ENCODE peak calls at places on chromosomes 1 and 21, in four cellular contexts. One of them, this sample, is unnamed.

GRCh38 chr1:183270541-183271141 is 84.6 kb downstream of the LAMC2 start:
- DNase-seq in BJ: peak
- DNase-seq in dorsolateral prefrontal cortex: no peak
- DNase-seq in K562: no peak
- DNase-seq in this sample: peak

GRCh38 chr1:111739984-111740765 is 980 bp upstream of the INKA2 start:
- DNase-seq in BJ: no peak
- DNase-seq in dorsolateral prefrontal cortex: peak
- DNase-seq in K562: peak
- DNase-seq in this sample: no peak

GRCh38 chr1:44676484-44677200 is 2.1 kb downstream of the ARMH1 start:
- DNase-seq in dorsolateral prefrontal cortex: no peak
- DNase-seq in BJ: peak
- DNase-seq in K562: no peak
- DNase-seq in this sample: peak

GRCh38 chr21:31282095-31282709 is 61.9 kb downstream of the TIAM1 start:
- DNase-seq in BJ: peak
- DNase-seq in K562: peak
- DNase-seq in dorsolateral prefrontal cortex: no peak
- DNase-seq in this sample: peak

GRCh38 chr1:90850181-90850924 is 133.3 kb upstream of the BARHL2 start:
- DNase-seq in K562: peak
- DNase-seq in dorsolateral prefrontal cortex: no peak
- DNase-seq in BJ: no peak
- DNase-seq in this sample: no peak

GRCh38 chr1:44246806-44247205 is 33.5 kb downstream of the DMAP1 start:
- DNase-seq in dorsolateral prefrontal cortex: no peak
- DNase-seq in K562: no peak
- DNase-seq in BJ: no peak
- DNase-seq in this sample: no peak

GRCh38 chr21:42060166-42060565 is 11.0 kb upstream of the UMODL1 start:
- DNase-seq in BJ: no peak
- DNase-seq in dorsolateral prefrontal cortex: no peak
- DNase-seq in K562: no peak
- DNase-seq in this sample: no peak

GRCh38 chr1:21294266-21295058 is 4.2 kb upstream of the ECE1 start:
- DNase-seq in BJ: no peak
- DNase-seq in dorsolateral prefrontal cortex: no peak
- DNase-seq in K562: no peak
- DNase-seq in this sample: no peak

GRCh38 chr1:30088594-30089556 is 634.5 kb downstream of the MATN1 start:
- DNase-seq in BJ: no peak
- DNase-seq in K562: peak
- DNase-seq in dorsolateral prefrontal cortex: no peak
- DNase-seq in this sample: no peak

GRCh38 chr1:198153103-198153502 is 3.7 kb upstream of the NEK7 start:
- DNase-seq in K562: no peak
- DNase-seq in BJ: no peak
- DNase-seq in dorsolateral prefrontal cortex: no peak
- DNase-seq in this sample: no peak

GRCh38 chr1:198771562-198772153 is 132.8 kb downstream of the PTPRC start:
- DNase-seq in dorsolateral prefrontal cortex: no peak
- DNase-seq in K562: no peak
- DNase-seq in BJ: no peak
- DNase-seq in this sample: no peak

GRCh38 chr1:84996846-84997666 is at the start of gene MCOLN2:
- DNase-seq in BJ: no peak
- DNase-seq in dorsolateral prefrontal cortex: no peak
- DNase-seq in K562: peak
- DNase-seq in this sample: no peak

GRCh38 chr1:233707153-233707905 is 93.4 kb downstream of the KCNK1 start:
- DNase-seq in dorsolateral prefrontal cortex: no peak
- DNase-seq in BJ: peak
- DNase-seq in K562: peak
- DNase-seq in this sample: no peak

GRCh38 chr1:93681095-93681548 is 515 bp downstream of the BCAR3 start:
- DNase-seq in dorsolateral prefrontal cortex: no peak
- DNase-seq in K562: no peak
- DNase-seq in BJ: no peak
- DNase-seq in this sample: no peak

GRCh38 chr1:11880911-11881748 is 22.4 kb upstream of the NPPB start:
- DNase-seq in dorsolateral prefrontal cortex: no peak
- DNase-seq in BJ: no peak
- DNase-seq in K562: peak
- DNase-seq in this sample: no peak

GRCh38 chr1:204103121-204103741 is 30.3 kb downstream of the SOX13 start:
- DNase-seq in dorsolateral prefrontal cortex: no peak
- DNase-seq in BJ: no peak
- DNase-seq in K562: no peak
- DNase-seq in this sample: no peak

GRCh38 chr1:116001739-116002487 is 25.6 kb downstream of the SLC22A15 start:
- DNase-seq in K562: no peak
- DNase-seq in BJ: no peak
- DNase-seq in dorsolateral prefrontal cortex: no peak
- DNase-seq in this sample: no peak

DNA sequence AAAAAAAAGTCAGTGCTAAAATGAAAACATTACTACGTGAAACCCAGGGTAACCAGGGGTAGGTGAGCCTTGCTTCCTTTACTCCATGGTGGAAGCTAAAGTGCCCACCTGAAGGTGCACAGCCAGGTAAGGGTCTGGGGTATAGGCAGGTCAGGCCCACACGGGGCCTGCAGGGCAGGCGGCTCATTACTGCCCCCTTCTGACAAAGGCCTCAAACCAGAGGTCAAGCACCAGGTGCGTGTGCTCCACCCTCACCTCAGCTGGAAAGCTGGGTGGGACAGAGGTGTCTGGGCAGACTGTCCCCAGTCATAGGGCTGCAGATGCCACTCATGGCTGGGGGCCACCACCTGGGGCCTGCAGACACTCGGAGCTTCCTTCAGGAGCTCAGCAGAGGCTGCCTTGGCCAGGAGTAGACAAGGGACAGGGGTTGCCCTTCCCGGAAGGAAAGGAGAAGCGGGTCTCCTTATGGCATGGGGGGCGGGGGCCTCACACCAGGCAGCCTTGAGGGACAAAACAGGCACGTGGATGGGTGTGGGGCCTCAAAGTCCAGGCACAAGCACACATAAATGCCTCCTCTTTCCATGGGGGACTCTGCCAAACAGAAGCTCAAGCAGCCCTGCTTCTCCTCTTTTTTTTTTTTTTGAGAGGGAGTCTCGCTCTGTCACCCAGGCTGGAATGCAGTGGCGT is 36.2 kb downstream of the ACOT7 start:
- DNase-seq in K562: no peak
- DNase-seq in dorsolateral prefrontal cortex: no peak
- DNase-seq in BJ: no peak
- DNase-seq in this sample: no peak
- TF ChIP-seq CTCF in K562: peak
- TF ChIP-seq CTCF in dorsolateral prefrontal cortex: no peak
- TF ChIP-seq CTCF in BJ: peak
- TF ChIP-seq CTCF in this sample: no peak

GRCh38 chr1:231392380-231393131 is 29.5 kb downstream of the EGLN1 start:
- DNase-seq in dorsolateral prefrontal cortex: no peak
- DNase-seq in K562: no peak
- DNase-seq in BJ: no peak
- DNase-seq in this sample: no peak
- TF ChIP-seq CTCF in dorsolateral prefrontal cortex: no peak
- TF ChIP-seq CTCF in K562: no peak
- TF ChIP-seq CTCF in BJ: no peak
- TF ChIP-seq CTCF in this sample: no peak

DNA sequence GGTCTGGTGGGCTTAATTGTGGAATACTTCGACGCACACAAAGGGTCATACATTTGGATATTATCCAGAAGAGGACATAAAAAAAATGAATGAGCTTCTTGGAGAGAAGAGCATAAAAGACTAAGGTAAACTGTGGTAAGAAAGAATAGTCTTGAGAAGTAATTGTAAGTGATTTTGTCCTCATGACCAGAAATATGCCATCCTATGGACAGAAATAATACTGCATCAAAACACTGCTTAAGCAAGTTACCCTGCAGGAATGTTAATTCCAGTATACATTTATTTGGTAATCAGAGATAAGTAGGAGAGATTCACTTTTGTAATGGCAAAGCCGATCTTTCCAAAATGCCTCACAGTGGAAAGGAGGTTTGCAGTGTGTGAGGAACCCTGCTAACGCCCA is 111.9 kb downstream of the NRIP1 start:
- DNase-seq in BJ: no peak
- DNase-seq in K562: no peak
- DNase-seq in dorsolateral prefrontal cortex: no peak
- DNase-seq in this sample: no peak
- TF ChIP-seq CTCF in BJ: no peak
- TF ChIP-seq CTCF in K562: no peak
- TF ChIP-seq CTCF in dorsolateral prefrontal cortex: no peak
- TF ChIP-seq CTCF in this sample: no peak

GRCh38 chr1:226181996-226182714 is 4.4 kb downstream of the ACBD3 start:
- DNase-seq in BJ: no peak
- DNase-seq in K562: no peak
- DNase-seq in dorsolateral prefrontal cortex: no peak
- DNase-seq in this sample: peak
- TF ChIP-seq CTCF in BJ: peak
- TF ChIP-seq CTCF in K562: peak
- TF ChIP-seq CTCF in dorsolateral prefrontal cortex: peak
- TF ChIP-seq CTCF in this sample: peak

GRCh38 chr1:210292276-210292851 is 36.3 kb upstream of the HHAT start:
- DNase-seq in K562: peak
- DNase-seq in BJ: no peak
- DNase-seq in dorsolateral prefrontal cortex: no peak
- DNase-seq in this sample: peak
- TF ChIP-seq CTCF in K562: no peak
- TF ChIP-seq CTCF in BJ: peak
- TF ChIP-seq CTCF in dorsolateral prefrontal cortex: peak
- TF ChIP-seq CTCF in this sample: peak

GRCh38 chr1:206666954-206667353 is 17.8 kb upstream of the MAPKAPK2 start:
- DNase-seq in BJ: no peak
- DNase-seq in dorsolateral prefrontal cortex: no peak
- DNase-seq in K562: no peak
- DNase-seq in this sample: no peak
- TF ChIP-seq CTCF in BJ: no peak
- TF ChIP-seq CTCF in dorsolateral prefrontal cortex: no peak
- TF ChIP-seq CTCF in K562: no peak
- TF ChIP-seq CTCF in this sample: no peak

GRCh38 chr21:32560896-32561295 is 24.4 kb downstream of the TCP10L start:
- DNase-seq in K562: no peak
- DNase-seq in dorsolateral prefrontal cortex: no peak
- DNase-seq in BJ: no peak
- DNase-seq in this sample: no peak

GRCh38 chr21:32559004-32559610 is 26.2 kb downstream of the TCP10L start:
- DNase-seq in BJ: no peak
- DNase-seq in dorsolateral prefrontal cortex: no peak
- DNase-seq in K562: no peak
- DNase-seq in this sample: no peak

GRCh38 chr21:32565856-32566465 is 19.4 kb downstream of the TCP10L start:
- DNase-seq in dorsolateral prefrontal cortex: no peak
- DNase-seq in BJ: no peak
- DNase-seq in K562: no peak
- DNase-seq in this sample: no peak

GRCh38 chr21:32562915-32563314 is 22.4 kb downstream of the TCP10L start:
- DNase-seq in dorsolateral prefrontal cortex: no peak
- DNase-seq in BJ: no peak
- DNase-seq in K562: no peak
- DNase-seq in this sample: no peak

DNA sequence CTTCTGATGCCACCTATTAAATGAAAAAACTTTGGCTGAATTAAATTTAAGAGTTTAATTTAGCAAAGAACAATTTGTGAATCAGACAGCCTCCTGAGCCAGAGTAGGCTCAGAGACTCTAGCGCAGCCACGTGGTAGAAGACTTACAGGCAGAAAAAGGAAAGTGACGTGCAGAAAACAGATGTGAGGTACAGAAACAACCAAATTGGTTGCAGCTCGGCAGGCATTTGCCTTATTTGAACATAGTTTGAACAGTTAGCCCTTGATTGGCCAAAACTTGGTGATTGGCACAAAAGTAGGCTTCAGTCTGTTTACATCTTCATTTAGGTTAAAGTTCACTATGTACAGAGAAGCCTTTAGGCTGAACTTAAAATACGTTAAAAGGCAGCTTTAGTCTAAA is 22.9 kb downstream of the TCP10L start:
- DNase-seq in dorsolateral prefrontal cortex: no peak
- DNase-seq in BJ: peak
- DNase-seq in K562: no peak
- DNase-seq in this sample: peak
- TF ChIP-seq CTCF in dorsolateral prefrontal cortex: peak
- TF ChIP-seq CTCF in BJ: peak
- TF ChIP-seq CTCF in K562: peak
- TF ChIP-seq CTCF in this sample: peak

GRCh38 chr1:10868599-10868965 is 72.1 kb upstream of the CASZ1 start:
- DNase-seq in BJ: no peak
- DNase-seq in K562: no peak
- DNase-seq in dorsolateral prefrontal cortex: no peak
- DNase-seq in this sample: no peak
- TF ChIP-seq CTCF in BJ: no peak
- TF ChIP-seq CTCF in K562: no peak
- TF ChIP-seq CTCF in dorsolateral prefrontal cortex: no peak
- TF ChIP-seq CTCF in this sample: no peak

DNA sequence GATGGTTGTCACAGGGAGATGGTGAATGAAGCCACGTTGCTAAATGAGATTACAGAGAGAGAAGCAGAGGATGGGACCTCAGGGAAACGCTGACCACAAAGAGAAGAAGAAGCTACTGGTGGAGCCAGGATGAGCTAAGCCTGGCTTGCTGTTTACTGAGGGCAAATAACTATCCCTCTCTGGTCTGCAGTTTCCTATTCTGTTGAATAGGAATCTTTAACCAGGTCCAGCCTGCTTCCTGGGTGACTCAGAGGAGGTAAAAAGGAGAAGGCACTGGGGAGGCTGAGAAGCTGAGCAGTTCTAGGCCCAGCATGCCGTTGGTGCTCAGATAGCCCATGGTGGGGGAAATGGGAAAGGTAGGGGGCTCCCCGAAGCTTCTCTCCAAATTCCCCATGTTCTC is 29.6 kb downstream of the DMBX1 start:
- DNase-seq in BJ: no peak
- DNase-seq in K562: no peak
- DNase-seq in dorsolateral prefrontal cortex: no peak
- DNase-seq in this sample: no peak
- TF ChIP-seq CTCF in BJ: no peak
- TF ChIP-seq CTCF in K562: no peak
- TF ChIP-seq CTCF in dorsolateral prefrontal cortex: no peak
- TF ChIP-seq CTCF in this sample: no peak

This sample was measured in AG09319.